ENCODE peak calls at places on chromosomes 4 and X, in nine cellular contexts. A, J, L, Q, H, F, K, G and N are unnamed samples.

GRCh38 chr4:92235741-92236140 is 68.0 kb upstream of the GRID2 start:
- DNase-seq in F (no peak), H (no peak), L (no peak), A (no peak), G (no peak), K (no peak), Q (peak), J (no peak), N (no peak)

GRCh38 chr4:37661643-37662221 is 24.4 kb downstream of the RELL1 start:
- DNase-seq in H (no peak), A (no peak), G (no peak), J (no peak), F (no peak), K (no peak), Q (no peak), L (no peak), N (no peak)

GRCh38 chr4:20122198-20122988 is 129.3 kb upstream of the SLIT2 start:
- DNase-seq in A (no peak), Q (no peak), H (no peak), K (no peak), L (no peak), J (no peak), F (no peak), G (no peak), N (no peak)

GRCh38 chr4:164906368-164906767 is 29.4 kb downstream of the APELA start:
- DNase-seq in L (no peak), J (no peak), Q (no peak), A (no peak), K (no peak), F (no peak), H (no peak), G (no peak), N (no peak)

GRCh38 chr4:185542626-185543336 is 7.5 kb upstream of the PDLIM3 start:
- DNase-seq in G (peak), H (no peak), K (no peak), J (no peak), L (no peak), A (no peak), F (no peak), Q (no peak), N (no peak)

GRCh38 chr4:165810726-165811125 is 62.3 kb upstream of the TLL1 start:
- DNase-seq in A (no peak), H (no peak), L (no peak), G (no peak), F (no peak), K (no peak), Q (no peak), J (no peak), N (no peak)

GRCh38 chr4:2500547-2500946 is 31.6 kb downstream of the RNF4 start:
- DNase-seq in J (no peak), L (no peak), A (no peak), Q (no peak), H (no peak), G (no peak), F (no peak), K (no peak), N (no peak)

GRCh38 chrX:101348452-101349222 is at the start of gene TIMM8A:
- DNase-seq in K (peak), F (peak), A (peak), Q (peak), J (peak), G (peak), L (peak), H (peak), N (peak)

GRCh38 chr4:118981171-118981838 is 92.7 kb downstream of the SYNPO2 start:
- DNase-seq in L (peak), K (no peak), F (no peak), A (no peak), G (no peak), J (no peak), Q (peak), H (no peak), N (no peak)

GRCh38 chrX:130105226-130105625 is 5.1 kb downstream of the ELF4 start:
- DNase-seq in G (no peak), A (no peak), K (no peak), Q (no peak), J (no peak), F (no peak), H (no peak), L (no peak), N (no peak)

GRCh38 chr4:78899302-78899701 is 39.9 kb downstream of the PAQR3 start:
- DNase-seq in G (no peak), F (no peak), A (no peak), Q (no peak), L (no peak), K (no peak), H (no peak), J (no peak), N (no peak)

GRCh38 chrX:46294234-46294633 is 251.0 kb downstream of the ZNF674 start:
- DNase-seq in G (no peak), K (no peak), A (no peak), L (no peak), J (no peak), H (no peak), Q (no peak), F (no peak), N (no peak)

GRCh38 chrX:46279925-46280313 is 265.3 kb downstream of the ZNF674 start:
- DNase-seq in Q (no peak), G (no peak), K (no peak), H (no peak), F (no peak), L (no peak), J (no peak), A (no peak), N (no peak)